ENCODE peak calls at places on chromosome 15, in seven cellular contexts. D is caudate nucleus; V is stimulated activated CD8-positive, alpha-beta memory T cell treated with anti-CD3 and anti-CD28 coated beads, Interleukin-4, amount 100 ng/mL, for 4 hours; C is stimulated activated CD4-positive, alpha-beta T cell treated with anti-CD3 and anti-CD28 coated beads, Interleukin-1b, Interleukin-23, amount 100 ng/mL, for 24 hours; G is germinal center; I is smooth muscle cell of the brain vasculature; H is G401. Y is an unnamed sample.
A peak's percentile ranks its signal among the peaks of the same experiment; 100 is the strongest.

GRCh38 chr15:63420333-63420741 is 38.7 kb upstream of the CA12 start:
- DNase-seq in C (no peak), V (no peak), H (no peak), D (no peak), I (no peak), G (no peak), Y (peak; percentile 12)

GRCh38 chr15:46297766-46298165 is 662.9 kb downstream of the SQOR start:
- DNase-seq in G (no peak), D (no peak), H (no peak), C (no peak), V (no peak), I (no peak), Y (no peak)

GRCh38 chr15:100810831-100811230 is 68.8 kb upstream of the ALDH1A3 start:
- DNase-seq in H (no peak), G (no peak), I (no peak), V (no peak), D (no peak), C (no peak), Y (no peak)

GRCh38 chr15:66133247-66133646 is 120.3 kb downstream of the MEGF11 start:
- DNase-seq in G (no peak), D (peak; percentile 19), C (no peak), H (no peak), V (no peak), I (no peak), Y (no peak)

GRCh38 chr15:49898575-49899283 is 220.3 kb downstream of the ATP8B4 start:
- DNase-seq in G (no peak), I (no peak), H (no peak), D (no peak), V (no peak), C (no peak), Y (no peak)

GRCh38 chr15:70308011-70308761 is 210.5 kb upstream of the TLE3 start:
- DNase-seq in V (no peak), G (peak; percentile 61), H (no peak), I (peak; percentile 70), D (no peak), C (no peak), Y (no peak)

GRCh38 chr15:59436774-59437472 is 1.1 kb upstream of the FAM81A start:
- DNase-seq in H (peak; percentile 26), I (no peak), V (no peak), D (no peak), G (no peak), C (no peak), Y (no peak)

GRCh38 chr15:27746556-27746955 is 352.6 kb downstream of the OCA2 start:
- DNase-seq in C (no peak), G (no peak), I (no peak), D (no peak), H (no peak), V (no peak), Y (peak; percentile 30)

GRCh38 chr15:76196286-76196948 is 114.9 kb downstream of the ETFA start:
- DNase-seq in H (peak; percentile 93), I (no peak), G (no peak), C (no peak), V (no peak), D (peak; percentile 36), Y (peak; percentile 80)

GRCh38 chr15:25408428-25408827 is 30.4 kb downstream of the UBE3A start:
- DNase-seq in C (no peak), G (no peak), V (no peak), D (no peak), H (peak; percentile 65), I (no peak), Y (peak; percentile 17)

GRCh38 chr15:61946778-61947177 is 113.5 kb downstream of the VPS13C start:
- DNase-seq in I (no peak), G (no peak), V (no peak), H (no peak), C (no peak), D (no peak), Y (peak; percentile 7)

GRCh38 chr15:81222007-81222406 is 25.3 kb downstream of the IL16 start:
- DNase-seq in D (no peak), G (no peak), C (no peak), H (no peak), V (no peak), I (no peak), Y (no peak)

GRCh38 chr15:40633178-40633577 is 39.1 kb downstream of the KNL1 start:
- DNase-seq in G (no peak), V (no peak), C (no peak), D (no peak), I (no peak), H (no peak), Y (peak; percentile 29)

GRCh38 chr15:39699531-39700110 is 83.0 kb downstream of the FSIP1 start:
- DNase-seq in H (no peak), D (no peak), I (no peak), V (no peak), C (no peak), G (no peak), Y (no peak)

GRCh38 chr15:77034620-77035467 is 36.1 kb downstream of the TSPAN3 start:
- DNase-seq in C (no peak), D (no peak), I (no peak), G (peak; percentile 58), H (no peak), V (no peak), Y (no peak)

GRCh38 chr15:90883971-90884718 is at the start of gene FES:
- DNase-seq in H (no peak), D (no peak), V (no peak), G (no peak), C (no peak), I (no peak), Y (no peak)

GRCh38 chr15:39363761-39364586 is 216.9 kb upstream of the THBS1 start:
- DNase-seq in G (no peak), V (no peak), C (no peak), H (no peak), I (no peak), D (no peak), Y (peak; percentile 51)

GRCh38 chr15:63933522-63933921 is 99.8 kb upstream of the HERC1 start:
- DNase-seq in V (no peak), H (no peak), D (no peak), G (no peak), C (no peak), I (no peak), Y (no peak)